ENCODE peak calls at places on chromosomes 1 and 21, in four cellular contexts. X is HEK293T, G is neural progenitor cell, K is tibial artery. N is an unnamed sample.

GRCh38 chr1:18949689-18950414 is 6.6 kb downstream of the IFFO2 start:
- DNase-seq in K (peak; percentile 72), X (no peak), G (peak; percentile 77), N (no peak)

GRCh38 chr1:117857434-117857833 is 72.0 kb downstream of the GDAP2 start:
- DNase-seq in X (peak; percentile 50), G (no peak), K (no peak), N (no peak)

GRCh38 chr1:18922319-18922726 is 20.0 kb upstream of the ALDH4A1 start:
- DNase-seq in G (peak; percentile 58), K (peak; percentile 91), X (peak; percentile 67), N (peak; percentile 57)

GRCh38 chr1:235648954-235649721 is 446 bp downstream of the GNG4 start:
- DNase-seq in G (peak; percentile 91), K (peak; percentile 41), X (peak; percentile 78), N (peak; percentile 50)

GRCh38 chr1:161176468-161177111 is 717 bp downstream of the B4GALT3 start:
- DNase-seq in G (no peak), K (no peak), X (no peak), N (no peak)

GRCh38 chr1:125064481-125064880 is 3879.7 kb downstream of the SRGAP2C start:
- DNase-seq in G (no peak), K (no peak), X (no peak), N (no peak)

GRCh38 chr21:42291751-42292562 is 23.3 kb downstream of the TFF3 start:
- DNase-seq in G (no peak), X (no peak), K (no peak), N (no peak)

GRCh38 chr1:22114083-22115012 is 28.5 kb downstream of the WNT4 start:
- DNase-seq in G (peak; percentile 80), X (no peak), K (no peak), N (no peak)

GRCh38 chr1:193326296-193326695 is 139.9 kb upstream of the B3GALT2 start:
- DNase-seq in K (no peak), X (no peak), G (no peak), N (no peak)

GRCh38 chr1:229341811-229342304 is 989 bp downstream of the CCSAP start:
- DNase-seq in K (no peak), X (peak; percentile 64), G (no peak), N (peak; percentile 50)

GRCh38 chr1:78114034-78114956 is 68.5 kb downstream of the GIPC2 start:
- DNase-seq in X (peak; percentile 83), G (peak; percentile 80), K (no peak), N (peak; percentile 70)

GRCh38 chr1:24294228-24294672 is 24.9 kb upstream of the GRHL3 start:
- DNase-seq in G (no peak), X (no peak), K (peak; percentile 75), N (peak; percentile 96)

GRCh38 chr1:7993593-7994479 is 32.3 kb downstream of the ERRFI1 start:
- DNase-seq in G (no peak), K (no peak), X (no peak), N (no peak)

GRCh38 chr1:184563308-184563707 is 176.5 kb downstream of the C1orf21 start:
- DNase-seq in X (no peak), K (no peak), G (no peak), N (peak; percentile 16)

GRCh38 chr1:24742090-24742938 is 2.9 kb upstream of the CLIC4 start:
- DNase-seq in G (no peak), K (no peak), X (no peak), N (no peak)

GRCh38 chr1:92747735-92748134 is 37.2 kb downstream of the EVI5 start:
- DNase-seq in X (no peak), K (peak; percentile 30), G (no peak), N (no peak)

GRCh38 chr1:94020764-94021579 is 100.0 kb downstream of the ABCA4 start:
- DNase-seq in G (no peak), X (no peak), K (no peak), N (no peak)

GRCh38 chr1:64072089-64072835 is 131.2 kb upstream of the UBE2U start:
- DNase-seq in G (no peak), X (no peak), K (no peak), N (no peak)

GRCh38 chr1:81470250-81470649 is 330.5 kb upstream of the ADGRL2 start:
- DNase-seq in X (no peak), K (no peak), G (no peak), N (no peak)

N was measured in A549.